ENCODE peak calls at places on chromosomes 2 and 18, in five cellular contexts. One of them, this sample, is unnamed.

GRCh38 chr18:58559427-58560186 is 69.3 kb downstream of the ALPK2 start:
- DNase-seq in dorsolateral prefrontal cortex: no peak
- DNase-seq in psoas muscle: no peak
- DNase-seq in fibroblast of the aortic adventitia: no peak
- DNase-seq in left lung: no peak
- DNase-seq in this sample: no peak

GRCh38 chr2:219045937-219046550 is 4.7 kb upstream of the CFAP65 start:
- DNase-seq in dorsolateral prefrontal cortex: no peak
- DNase-seq in psoas muscle: no peak
- DNase-seq in fibroblast of the aortic adventitia: peak
- DNase-seq in left lung: no peak
- DNase-seq in this sample: no peak

GRCh38 chr18:67875936-67876335 is 359.4 kb upstream of the DSEL start:
- DNase-seq in dorsolateral prefrontal cortex: no peak
- DNase-seq in psoas muscle: no peak
- DNase-seq in fibroblast of the aortic adventitia: no peak
- DNase-seq in left lung: no peak
- DNase-seq in this sample: peak

GRCh38 chr18:11501352-11501751 is 108.0 kb upstream of the SLC35G4 start:
- DNase-seq in dorsolateral prefrontal cortex: no peak
- DNase-seq in psoas muscle: no peak
- DNase-seq in fibroblast of the aortic adventitia: no peak
- DNase-seq in left lung: no peak
- DNase-seq in this sample: no peak

GRCh38 chr2:20436716-20437470 is 10.0 kb upstream of the RHOB start:
- DNase-seq in dorsolateral prefrontal cortex: no peak
- DNase-seq in psoas muscle: no peak
- DNase-seq in fibroblast of the aortic adventitia: no peak
- DNase-seq in left lung: peak
- DNase-seq in this sample: no peak

GRCh38 chr2:53087282-53087882 is 680.2 kb upstream of the CHAC2 start:
- DNase-seq in dorsolateral prefrontal cortex: no peak
- DNase-seq in psoas muscle: no peak
- DNase-seq in fibroblast of the aortic adventitia: peak
- DNase-seq in left lung: no peak
- DNase-seq in this sample: peak

GRCh38 chr18:3703732-3704176 is 253.8 kb downstream of the TGIF1 start:
- DNase-seq in dorsolateral prefrontal cortex: peak
- DNase-seq in psoas muscle: peak
- DNase-seq in fibroblast of the aortic adventitia: peak
- DNase-seq in left lung: peak
- DNase-seq in this sample: peak

GRCh38 chr18:36595046-36595817 is 233.6 kb downstream of the TPGS2 start:
- DNase-seq in dorsolateral prefrontal cortex: no peak
- DNase-seq in psoas muscle: no peak
- DNase-seq in fibroblast of the aortic adventitia: no peak
- DNase-seq in left lung: no peak
- DNase-seq in this sample: no peak

GRCh38 chr2:6764968-6765723 is 100.6 kb downstream of the CMPK2 start:
- DNase-seq in dorsolateral prefrontal cortex: no peak
- DNase-seq in psoas muscle: no peak
- DNase-seq in fibroblast of the aortic adventitia: no peak
- DNase-seq in left lung: no peak
- DNase-seq in this sample: no peak

GRCh38 chr2:173204316-173204715 is 128.7 kb downstream of the MAP3K20 start:
- DNase-seq in dorsolateral prefrontal cortex: no peak
- DNase-seq in psoas muscle: no peak
- DNase-seq in fibroblast of the aortic adventitia: peak
- DNase-seq in left lung: no peak
- DNase-seq in this sample: no peak

GRCh38 chr2:23291274-23291673 is 93.7 kb upstream of the KLHL29 start:
- DNase-seq in dorsolateral prefrontal cortex: no peak
- DNase-seq in psoas muscle: peak
- DNase-seq in fibroblast of the aortic adventitia: peak
- DNase-seq in left lung: no peak
- DNase-seq in this sample: no peak

GRCh38 chr2:192124576-192124975 is 70.2 kb downstream of the TMEFF2 start:
- DNase-seq in dorsolateral prefrontal cortex: no peak
- DNase-seq in psoas muscle: no peak
- DNase-seq in fibroblast of the aortic adventitia: no peak
- DNase-seq in left lung: no peak
- DNase-seq in this sample: peak

GRCh38 chr2:11145350-11145749 is 9.9 kb upstream of the SLC66A3 start:
- DNase-seq in dorsolateral prefrontal cortex: no peak
- DNase-seq in psoas muscle: no peak
- DNase-seq in fibroblast of the aortic adventitia: no peak
- DNase-seq in left lung: no peak
- DNase-seq in this sample: no peak

GRCh38 chr2:225556461-225556860 is 157.0 kb downstream of the NYAP2 start:
- DNase-seq in dorsolateral prefrontal cortex: no peak
- DNase-seq in psoas muscle: no peak
- DNase-seq in fibroblast of the aortic adventitia: no peak
- DNase-seq in left lung: no peak
- DNase-seq in this sample: peak

GRCh38 chr2:52976132-52976949 is 791.3 kb upstream of the CHAC2 start:
- DNase-seq in dorsolateral prefrontal cortex: no peak
- DNase-seq in psoas muscle: no peak
- DNase-seq in fibroblast of the aortic adventitia: peak
- DNase-seq in left lung: no peak
- DNase-seq in this sample: no peak

GRCh38 chr2:130347220-130347925 is 4.7 kb downstream of the IMP4 start:
- DNase-seq in dorsolateral prefrontal cortex: no peak
- DNase-seq in psoas muscle: no peak
- DNase-seq in fibroblast of the aortic adventitia: no peak
- DNase-seq in left lung: no peak
- DNase-seq in this sample: no peak

GRCh38 chr2:37585982-37586621 is 85.3 kb downstream of the CDC42EP3 start:
- DNase-seq in dorsolateral prefrontal cortex: peak
- DNase-seq in psoas muscle: peak
- DNase-seq in fibroblast of the aortic adventitia: peak
- DNase-seq in left lung: peak
- DNase-seq in this sample: peak

GRCh38 chr2:19607400-19607799 is 249.0 kb upstream of the OSR1 start:
- DNase-seq in dorsolateral prefrontal cortex: no peak
- DNase-seq in psoas muscle: no peak
- DNase-seq in fibroblast of the aortic adventitia: peak
- DNase-seq in left lung: no peak
- DNase-seq in this sample: peak

GRCh38 chr18:32771169-32771751 is 1.6 kb downstream of the KLHL14 start:
- DNase-seq in dorsolateral prefrontal cortex: no peak
- DNase-seq in psoas muscle: no peak
- DNase-seq in fibroblast of the aortic adventitia: no peak
- DNase-seq in left lung: no peak
- DNase-seq in this sample: no peak

GRCh38 chr2:207796585-207797350 is 27.1 kb upstream of the FZD5 start:
- DNase-seq in dorsolateral prefrontal cortex: no peak
- DNase-seq in psoas muscle: no peak
- DNase-seq in fibroblast of the aortic adventitia: peak
- DNase-seq in left lung: peak
- DNase-seq in this sample: peak

GRCh38 chr2:188291142-188291616 is 495 bp upstream of the GULP1 start:
- DNase-seq in dorsolateral prefrontal cortex: no peak
- DNase-seq in psoas muscle: no peak
- DNase-seq in fibroblast of the aortic adventitia: peak
- DNase-seq in left lung: no peak
- DNase-seq in this sample: peak

GRCh38 chr2:24049485-24050021 is at the start of gene FKBP1B:
- DNase-seq in dorsolateral prefrontal cortex: peak
- DNase-seq in psoas muscle: peak
- DNase-seq in fibroblast of the aortic adventitia: peak
- DNase-seq in left lung: peak
- DNase-seq in this sample: peak

GRCh38 chr2:165833156-165833555 is 39.1 kb upstream of the GALNT3 start:
- DNase-seq in dorsolateral prefrontal cortex: no peak
- DNase-seq in psoas muscle: no peak
- DNase-seq in fibroblast of the aortic adventitia: peak
- DNase-seq in left lung: no peak
- DNase-seq in this sample: peak

GRCh38 chr2:216220976-216221375 is 111.8 kb downstream of the XRCC5 start:
- DNase-seq in dorsolateral prefrontal cortex: no peak
- DNase-seq in psoas muscle: no peak
- DNase-seq in fibroblast of the aortic adventitia: no peak
- DNase-seq in left lung: no peak
- DNase-seq in this sample: no peak

GRCh38 chr2:191345788-191346187 is 100.6 kb downstream of the MYO1B start:
- DNase-seq in dorsolateral prefrontal cortex: no peak
- DNase-seq in psoas muscle: no peak
- DNase-seq in fibroblast of the aortic adventitia: peak
- DNase-seq in left lung: no peak
- DNase-seq in this sample: no peak

GRCh38 chr2:11659866-11660265 is 10.1 kb downstream of the NTSR2 start:
- DNase-seq in dorsolateral prefrontal cortex: no peak
- DNase-seq in psoas muscle: no peak
- DNase-seq in fibroblast of the aortic adventitia: no peak
- DNase-seq in left lung: no peak
- DNase-seq in this sample: no peak

GRCh38 chr2:100577777-100578176 is 15.0 kb downstream of the PDCL3 start:
- DNase-seq in dorsolateral prefrontal cortex: peak
- DNase-seq in psoas muscle: no peak
- DNase-seq in fibroblast of the aortic adventitia: peak
- DNase-seq in left lung: no peak
- DNase-seq in this sample: peak

GRCh38 chr2:88626171-88627054 is 851 bp downstream of the EIF2AK3 start:
- DNase-seq in dorsolateral prefrontal cortex: no peak
- DNase-seq in psoas muscle: peak
- DNase-seq in fibroblast of the aortic adventitia: peak
- DNase-seq in left lung: peak
- DNase-seq in this sample: peak

GRCh38 chr2:202627042-202627441 is 7.7 kb upstream of the FAM117B start:
- DNase-seq in dorsolateral prefrontal cortex: no peak
- DNase-seq in psoas muscle: no peak
- DNase-seq in fibroblast of the aortic adventitia: no peak
- DNase-seq in left lung: no peak
- DNase-seq in this sample: no peak

GRCh38 chr2:36172828-36173227 is 182.8 kb upstream of the CRIM1 start:
- DNase-seq in dorsolateral prefrontal cortex: no peak
- DNase-seq in psoas muscle: no peak
- DNase-seq in fibroblast of the aortic adventitia: no peak
- DNase-seq in left lung: no peak
- DNase-seq in this sample: no peak

GRCh38 chr2:39532933-39533332 is 95.8 kb upstream of the MAP4K3 start:
- DNase-seq in dorsolateral prefrontal cortex: no peak
- DNase-seq in psoas muscle: no peak
- DNase-seq in fibroblast of the aortic adventitia: no peak
- DNase-seq in left lung: no peak
- DNase-seq in this sample: no peak

GRCh38 chr18:70166668-70167067 is 38.8 kb downstream of the RTTN start:
- DNase-seq in dorsolateral prefrontal cortex: no peak
- DNase-seq in psoas muscle: no peak
- DNase-seq in fibroblast of the aortic adventitia: no peak
- DNase-seq in left lung: no peak
- DNase-seq in this sample: no peak

GRCh38 chr18:70176537-70176936 is 28.9 kb downstream of the RTTN start:
- DNase-seq in dorsolateral prefrontal cortex: no peak
- DNase-seq in psoas muscle: no peak
- DNase-seq in fibroblast of the aortic adventitia: no peak
- DNase-seq in left lung: no peak
- DNase-seq in this sample: no peak

GRCh38 chr18:70175216-70175615 is 30.3 kb downstream of the RTTN start:
- DNase-seq in dorsolateral prefrontal cortex: no peak
- DNase-seq in psoas muscle: no peak
- DNase-seq in fibroblast of the aortic adventitia: no peak
- DNase-seq in left lung: no peak
- DNase-seq in this sample: no peak

GRCh38 chr18:70169747-70170146 is 35.7 kb downstream of the RTTN start:
- DNase-seq in dorsolateral prefrontal cortex: no peak
- DNase-seq in psoas muscle: no peak
- DNase-seq in fibroblast of the aortic adventitia: no peak
- DNase-seq in left lung: no peak
- DNase-seq in this sample: no peak

GRCh38 chr18:70172225-70172624 is 33.3 kb downstream of the RTTN start:
- DNase-seq in dorsolateral prefrontal cortex: no peak
- DNase-seq in psoas muscle: no peak
- DNase-seq in fibroblast of the aortic adventitia: peak
- DNase-seq in left lung: no peak
- DNase-seq in this sample: no peak
- TF ChIP-seq CTCF in dorsolateral prefrontal cortex: peak
- TF ChIP-seq CTCF in psoas muscle: peak
- TF ChIP-seq CTCF in fibroblast of the aortic adventitia: peak
- TF ChIP-seq CTCF in left lung: no peak
- TF ChIP-seq CTCF in this sample: peak

DNA sequence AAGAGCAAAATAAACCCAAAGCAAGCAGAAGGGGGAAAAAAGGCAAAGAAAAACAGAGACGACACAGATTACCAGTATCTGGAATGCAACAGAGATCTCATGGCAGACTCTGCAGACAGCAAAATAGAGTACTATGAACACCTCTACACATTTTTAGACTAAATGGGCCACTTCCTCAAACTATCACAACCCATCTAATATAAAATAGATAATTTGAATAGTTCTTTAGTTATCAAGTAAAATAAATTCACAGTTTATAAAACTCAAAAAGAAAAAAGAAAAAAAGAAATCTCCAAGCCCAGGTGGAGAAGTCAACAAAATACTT is 16.6 kb downstream of the SESTD1 start:
- DNase-seq in dorsolateral prefrontal cortex: no peak
- DNase-seq in psoas muscle: no peak
- DNase-seq in fibroblast of the aortic adventitia: no peak
- DNase-seq in left lung: no peak
- DNase-seq in this sample: no peak
- H3K4me3 ChIP-seq in dorsolateral prefrontal cortex: no peak
- H3K4me3 ChIP-seq in psoas muscle: no peak
- H3K4me3 ChIP-seq in fibroblast of the aortic adventitia: no peak
- H3K4me3 ChIP-seq in left lung: no peak
- H3K4me3 ChIP-seq in this sample: no peak

GRCh38 chr2:150292192-150292591 is 195.3 kb downstream of the RND3 start:
- DNase-seq in dorsolateral prefrontal cortex: no peak
- DNase-seq in psoas muscle: no peak
- DNase-seq in fibroblast of the aortic adventitia: no peak
- DNase-seq in left lung: no peak
- DNase-seq in this sample: no peak
- TF ChIP-seq CTCF in dorsolateral prefrontal cortex: no peak
- TF ChIP-seq CTCF in psoas muscle: no peak
- TF ChIP-seq CTCF in fibroblast of the aortic adventitia: no peak
- TF ChIP-seq CTCF in left lung: no peak
- TF ChIP-seq CTCF in this sample: no peak

DNA sequence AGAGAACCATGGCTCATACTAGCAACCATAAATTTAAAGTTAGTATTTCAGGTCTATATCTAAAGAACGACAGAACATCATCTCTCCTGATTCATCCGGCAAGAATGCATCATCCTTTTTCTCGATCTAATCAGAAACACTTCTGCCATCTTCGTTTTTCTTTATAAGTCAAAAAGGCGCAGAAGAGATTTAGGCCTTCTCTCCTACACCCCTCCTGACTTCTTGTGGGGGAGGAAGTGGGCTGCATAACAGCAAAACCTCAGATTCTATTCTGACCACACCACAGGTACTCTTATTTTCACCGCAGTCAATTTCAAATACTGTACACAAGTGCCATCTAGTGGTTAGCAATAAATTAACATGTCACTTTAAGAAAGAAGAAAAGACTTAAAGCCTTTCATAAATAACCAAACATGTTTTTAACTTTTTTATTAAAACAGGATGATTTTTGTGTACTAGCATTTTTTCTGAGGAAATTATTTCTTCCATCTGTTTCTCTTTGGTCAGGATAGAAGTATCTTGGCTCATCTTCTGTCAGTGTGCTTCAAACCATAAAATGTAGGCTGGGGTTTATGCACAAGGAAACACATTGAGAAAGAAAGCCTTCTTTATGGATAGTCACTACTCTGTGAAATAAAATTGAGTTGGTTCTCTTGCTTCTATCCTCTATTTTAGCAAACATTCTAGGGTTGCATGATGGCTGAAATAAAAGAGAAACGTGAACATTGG is 48.3 kb upstream of the PIK3C3 start:
- DNase-seq in dorsolateral prefrontal cortex: no peak
- DNase-seq in psoas muscle: no peak
- DNase-seq in fibroblast of the aortic adventitia: peak
- DNase-seq in left lung: no peak
- DNase-seq in this sample: peak
- H3K4me3 ChIP-seq in dorsolateral prefrontal cortex: no peak
- H3K4me3 ChIP-seq in psoas muscle: no peak
- H3K4me3 ChIP-seq in fibroblast of the aortic adventitia: peak
- H3K4me3 ChIP-seq in left lung: no peak
- H3K4me3 ChIP-seq in this sample: peak